ENCODE peak calls at places on chromosomes 2 and 18, in eight cellular contexts. C is H54; K is neural crest cell; T is activated CD4-positive, alpha-beta memory T cell treated with anti-CD3 and anti-CD28 coated beads, Interleukin-2, amount 10 ng/mL, durations not matched to agents 7 days and 5 days; G is GM23338; V is stimulated activated CD4-positive, alpha-beta T cell treated with anti-CD3 and anti-CD28 coated beads, TNF-alpha, amount 100 ng/mL, for 24 hours; H is OCI-LY7; F is right lobe of liver. P is an unnamed sample.

GRCh38 chr2:458431-458827 is 170.5 kb upstream of the ALKAL2 start:
- DNase-seq in C (no peak), K (no peak), T (no peak), G (peak; percentile 28), V (no peak), H (no peak), F (no peak), P (no peak)

GRCh38 chr2:232611559-232612218 is 21.7 kb upstream of the EFHD1 start:
- DNase-seq in C (peak; percentile 69), K (peak; percentile 73), T (peak; percentile 70), G (peak; percentile 80), V (peak; percentile 45), H (peak; percentile 55), F (peak; percentile 71), P (peak; percentile 53)

GRCh38 chr2:160257015-160257741 is 57.1 kb upstream of the ITGB6 start:
- DNase-seq in C (no peak), K (no peak), T (no peak), G (no peak), V (no peak), H (no peak), F (no peak), P (no peak)

GRCh38 chr18:49976810-49977209 is 163.5 kb upstream of the ACAA2 start:
- DNase-seq in C (no peak), K (no peak), T (no peak), G (no peak), V (no peak), H (no peak), F (no peak), P (no peak)

GRCh38 chr2:176098366-176099158 is 1.0 kb upstream of the HOXD12 start:
- DNase-seq in C (no peak), K (no peak), T (no peak), G (peak; percentile 66), V (no peak), H (no peak), F (no peak), P (peak; percentile 31)

GRCh38 chr18:23300211-23300887 is 152.7 kb upstream of the RIOK3 start:
- DNase-seq in C (no peak), K (no peak), T (no peak), G (no peak), V (no peak), H (no peak), F (no peak), P (no peak)

GRCh38 chr2:216233281-216233995 is 124.3 kb downstream of the XRCC5 start:
- DNase-seq in C (no peak), K (no peak), T (no peak), G (no peak), V (no peak), H (no peak), F (no peak), P (no peak)

GRCh38 chr2:152407204-152407721 is 72.3 kb downstream of the FMNL2 start:
- DNase-seq in C (no peak), K (peak; percentile 32), T (peak; percentile 22), G (peak; percentile 77), V (no peak), H (no peak), F (no peak), P (no peak)

GRCh38 chr18:68429809-68430208 is 285.1 kb downstream of the TMX3 start:
- DNase-seq in C (no peak), K (no peak), T (no peak), G (no peak), V (no peak), H (no peak), F (no peak), P (no peak)

GRCh38 chr2:88687384-88687783 is 4.1 kb upstream of the RPIA start:
- DNase-seq in C (no peak), K (no peak), T (no peak), G (no peak), V (no peak), H (no peak), F (no peak), P (no peak)

GRCh38 chr18:74412106-74412880 is 44.8 kb downstream of the DIPK1C start:
- DNase-seq in C (no peak), K (peak; percentile 39), T (no peak), G (peak; percentile 26), V (no peak), H (no peak), F (no peak), P (no peak)

GRCh38 chr18:42893991-42894390 is 221.5 kb downstream of the RIT2 start:
- DNase-seq in C (no peak), K (no peak), T (no peak), G (no peak), V (no peak), H (no peak), F (no peak), P (no peak)

GRCh38 chr2:198657520-198658121 is 800.1 kb downstream of the SATB2 start:
- DNase-seq in C (no peak), K (peak; percentile 14), T (no peak), G (peak; percentile 77), V (no peak), H (peak; percentile 82), F (no peak), P (no peak)

GRCh38 chr2:150167711-150168110 is 319.8 kb downstream of the RND3 start:
- DNase-seq in C (peak; percentile 21), K (no peak), T (no peak), G (no peak), V (no peak), H (no peak), F (no peak), P (no peak)

GRCh38 chr18:48792611-48793368 is 158.0 kb downstream of the SMAD7 start:
- DNase-seq in C (no peak), K (no peak), T (no peak), G (no peak), V (no peak), H (no peak), F (peak; percentile 3), P (no peak)

GRCh38 chr2:12612646-12613045 is 104.1 kb upstream of the TRIB2 start:
- DNase-seq in C (no peak), K (no peak), T (no peak), G (no peak), V (no peak), H (no peak), F (no peak), P (no peak)

GRCh38 chr2:227889336-227889735 is 17.9 kb downstream of the DAW1 start:
- DNase-seq in C (no peak), K (no peak), T (no peak), G (no peak), V (no peak), H (no peak), F (no peak), P (no peak)

GRCh38 chr18:55856191-55856590 is 268.2 kb upstream of the TCF4 start:
- DNase-seq in C (no peak), K (no peak), T (no peak), G (peak; percentile 84), V (no peak), H (no peak), F (no peak), P (peak; percentile 49)

GRCh38 chr2:69576895-69577294 is 66.6 kb downstream of the AAK1 start:
- DNase-seq in C (no peak), K (no peak), T (no peak), G (no peak), V (no peak), H (no peak), F (no peak), P (no peak)

GRCh38 chr18:61554117-61554776 is 221.0 kb downstream of the CDH20 start:
- DNase-seq in C (no peak), K (no peak), T (peak; percentile 28), G (peak; percentile 22), V (no peak), H (no peak), F (peak; percentile 52), P (no peak)